ENCODE peak calls at places on chromosomes 2 and 18, in five cellular contexts. P is GM12878, M is H1, R is K562, V is GM12891. H is an unnamed sample.

GRCh38 chr2:131394147-131394931 is 30.4 kb upstream of the RAB6D start:
- DNase-seq in P (no peak), M (no peak), R (peak), V (no peak), H (no peak)

GRCh38 chr2:229666811-229667210 is 47.5 kb downstream of the DNER start:
- DNase-seq in P (no peak), M (no peak), R (no peak), V (no peak), H (no peak)

GRCh38 chr18:74731097-74731496 is 133.4 kb downstream of the ZNF407 start:
- DNase-seq in P (no peak), M (no peak), R (no peak), V (no peak), H (no peak)

GRCh38 chr2:28610583-28611201 is 114.8 kb downstream of the PLB1 start:
- DNase-seq in P (no peak), M (no peak), R (peak), V (no peak), H (no peak)

GRCh38 chr18:45686892-45687611 is 36.9 kb upstream of the SLC14A1 start:
- DNase-seq in P (no peak), M (no peak), R (peak), V (no peak), H (peak)

GRCh38 chr2:120771111-120771555 is 35.5 kb downstream of the GLI2 start:
- DNase-seq in P (no peak), M (no peak), R (no peak), V (no peak), H (no peak)

GRCh38 chr18:22171263-22171838 is 2.0 kb downstream of the GATA6 start:
- DNase-seq in P (no peak), M (no peak), R (no peak), V (no peak), H (no peak)

GRCh38 chr2:54081574-54081973 is 33.8 kb upstream of the ACYP2 start:
- DNase-seq in P (peak), M (no peak), R (peak), V (peak), H (no peak)

GRCh38 chr18:72833471-72833870 is 34.3 kb downstream of the NETO1 start:
- DNase-seq in P (no peak), M (no peak), R (no peak), V (no peak), H (no peak)

GRCh38 chr2:233795735-233796171 is 17.6 kb downstream of the MROH2A start:
- DNase-seq in P (no peak), M (no peak), R (no peak), V (no peak), H (no peak)

GRCh38 chr18:43060020-43060419 is 55.5 kb downstream of the RIT2 start:
- DNase-seq in P (no peak), M (no peak), R (no peak), V (no peak), H (no peak)

GRCh38 chr18:74661690-74662089 is 64.0 kb downstream of the ZNF407 start:
- DNase-seq in P (no peak), M (no peak), R (no peak), V (no peak), H (no peak)

GRCh38 chr18:47436871-47437270 is 185.4 kb upstream of the SKOR2 start:
- DNase-seq in P (no peak), M (no peak), R (no peak), V (no peak), H (no peak)

GRCh38 chr2:181203412-181203811 is 223.0 kb downstream of the UBE2E3 start:
- DNase-seq in P (no peak), M (no peak), R (no peak), V (no peak), H (no peak)

GRCh38 chr18:32770181-32770650 is 2.6 kb downstream of the KLHL14 start:
- DNase-seq in P (no peak), M (no peak), R (no peak), V (no peak), H (peak)

GRCh38 chr2:85761512-85761944 is 7.7 kb downstream of the ATOH8 start:
- DNase-seq in P (no peak), M (no peak), R (no peak), V (no peak), H (no peak)

GRCh38 chr18:9296233-9297006 is 38.2 kb upstream of the TWSG1 start:
- DNase-seq in P (no peak), M (no peak), R (no peak), V (no peak), H (no peak)

GRCh38 chr2:182854405-182855105 is 11.9 kb downstream of the FRZB start:
- DNase-seq in P (no peak), M (no peak), R (no peak), V (no peak), H (no peak)

GRCh38 chr2:71155846-71156245 is 25.4 kb downstream of the MPHOSPH10 start:
- DNase-seq in P (no peak), M (no peak), R (no peak), V (no peak), H (no peak)

GRCh38 chr2:20144196-20144595 is 80.7 kb downstream of the SDC1 start:
- DNase-seq in P (no peak), M (no peak), R (no peak), V (no peak), H (no peak)

GRCh38 chr2:196957881-196958525 is 31.5 kb upstream of the PGAP1 start:
- DNase-seq in P (no peak), M (no peak), R (no peak), V (no peak), H (no peak)

GRCh38 chr18:44698518-44698917 is 17.8 kb downstream of the SETBP1 start:
- DNase-seq in P (no peak), M (no peak), R (no peak), V (no peak), H (no peak)

GRCh38 chr2:133789743-133790142 is 221.5 kb upstream of the NCKAP5 start:
- DNase-seq in P (no peak), M (no peak), R (no peak), V (no peak), H (no peak)

GRCh38 chr2:148816176-148816575 is 58.9 kb upstream of the KIF5C start:
- DNase-seq in P (no peak), M (no peak), R (no peak), V (no peak), H (no peak)

GRCh38 chr2:16506366-16506765 is 159.3 kb downstream of the CYRIA start:
- DNase-seq in P (no peak), M (no peak), R (no peak), V (no peak), H (no peak)

GRCh38 chr2:121161272-121161671 is 123.7 kb downstream of the TFCP2L1 start:
- DNase-seq in P (no peak), M (no peak), R (no peak), V (no peak), H (no peak)

GRCh38 chr2:164717000-164717597 is 95.8 kb upstream of the GRB14 start:
- DNase-seq in P (no peak), M (no peak), R (no peak), V (no peak), H (no peak)

GRCh38 chr2:240968731-240969624 is 29.4 kb upstream of the SNED1 start:
- DNase-seq in P (no peak), M (no peak), R (no peak), V (no peak), H (no peak)

GRCh38 chr2:56211048-56211447 is 27.3 kb downstream of the CCDC85A start:
- DNase-seq in P (no peak), M (no peak), R (no peak), V (no peak), H (no peak)

GRCh38 chr2:235697041-235697440 is 203.2 kb downstream of the AGAP1 start:
- DNase-seq in P (no peak), M (no peak), R (no peak), V (no peak), H (no peak)

GRCh38 chr2:162795312-162795711 is 43.3 kb downstream of the KCNH7 start:
- DNase-seq in P (no peak), M (no peak), R (no peak), V (no peak), H (no peak)

GRCh38 chr2:70118798-70119454 is 31.6 kb downstream of the PCBP1 start:
- DNase-seq in P (no peak), M (no peak), R (peak), V (no peak), H (no peak)

GRCh38 chr2:43083710-43084698 is 142.4 kb downstream of the ZFP36L2 start:
- DNase-seq in P (no peak), M (no peak), R (peak), V (no peak), H (no peak)

GRCh38 chr2:174439950-174440349 is 44.4 kb downstream of the SCRN3 start:
- DNase-seq in P (no peak), M (no peak), R (no peak), V (no peak), H (no peak)
- TF ChIP-seq TAF1 in P (no peak), M (no peak), R (no peak), V (no peak), H (no peak)

GRCh38 chr2:190407662-190408537 is at the start of gene MFSD6:
- DNase-seq in P (no peak), M (no peak), R (peak), V (peak), H (peak)

GRCh38 chr2:190410171-190410570 is 2.0 kb downstream of the MFSD6 start:
- DNase-seq in P (no peak), M (no peak), R (no peak), V (no peak), H (no peak)

GRCh38 chr2:190407246-190407661 is 901 bp upstream of the MFSD6 start:
- DNase-seq in P (no peak), M (no peak), R (no peak), V (no peak), H (no peak)

GRCh38 chr2:190409616-190410015 is 1.5 kb downstream of the MFSD6 start:
- DNase-seq in P (no peak), M (no peak), R (no peak), V (no peak), H (no peak)

DNA sequence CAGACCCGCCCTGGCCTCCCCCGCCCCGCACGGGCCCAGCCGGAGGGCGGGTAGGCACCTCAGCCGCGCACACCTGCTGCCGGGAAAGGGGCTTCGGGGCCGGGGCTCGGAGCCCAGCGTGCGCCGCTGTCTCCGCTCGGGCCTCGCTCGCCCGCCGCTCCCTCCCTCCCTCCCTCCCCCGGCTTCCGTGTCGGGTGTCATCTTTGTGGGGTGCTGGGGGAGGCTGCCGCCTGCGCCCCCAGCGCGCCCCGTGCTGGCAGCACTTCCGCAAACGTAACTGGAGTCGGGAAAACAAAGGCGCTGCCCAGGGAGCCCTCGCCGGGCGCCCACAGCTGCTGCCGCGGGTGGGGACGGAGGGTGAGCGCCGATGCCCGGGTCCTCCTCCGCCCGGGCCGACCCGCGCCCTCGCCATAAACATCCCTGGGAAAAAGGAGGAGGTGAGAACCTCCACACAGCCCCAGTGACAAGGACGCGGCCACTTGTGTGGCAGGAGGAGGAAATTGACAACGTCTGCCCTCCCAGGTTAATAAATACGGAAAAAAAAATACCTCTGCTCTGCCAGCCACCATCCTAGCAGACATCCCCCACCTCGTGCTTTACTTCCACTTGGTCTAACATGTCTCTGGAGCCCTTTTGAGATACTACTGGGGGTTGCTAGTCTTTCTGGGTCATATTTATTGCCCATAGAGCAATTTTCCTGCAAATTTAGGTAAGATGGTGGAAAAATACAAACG is 550 bp downstream of the MFSD6 start:
- DNase-seq in P (no peak), M (no peak), R (peak), V (peak), H (peak)
- TF ChIP-seq POLR2A in P (peak), M (no peak), R (no peak), V (no peak), H (peak)

GRCh38 chr2:77507657-77508056 is 14.5 kb downstream of the LRRTM4 start:
- DNase-seq in P (no peak), M (no peak), R (no peak), V (no peak), H (no peak)
- TF ChIP-seq TAF1 in P (no peak), M (no peak), R (no peak), V (no peak), H (no peak)

DNA sequence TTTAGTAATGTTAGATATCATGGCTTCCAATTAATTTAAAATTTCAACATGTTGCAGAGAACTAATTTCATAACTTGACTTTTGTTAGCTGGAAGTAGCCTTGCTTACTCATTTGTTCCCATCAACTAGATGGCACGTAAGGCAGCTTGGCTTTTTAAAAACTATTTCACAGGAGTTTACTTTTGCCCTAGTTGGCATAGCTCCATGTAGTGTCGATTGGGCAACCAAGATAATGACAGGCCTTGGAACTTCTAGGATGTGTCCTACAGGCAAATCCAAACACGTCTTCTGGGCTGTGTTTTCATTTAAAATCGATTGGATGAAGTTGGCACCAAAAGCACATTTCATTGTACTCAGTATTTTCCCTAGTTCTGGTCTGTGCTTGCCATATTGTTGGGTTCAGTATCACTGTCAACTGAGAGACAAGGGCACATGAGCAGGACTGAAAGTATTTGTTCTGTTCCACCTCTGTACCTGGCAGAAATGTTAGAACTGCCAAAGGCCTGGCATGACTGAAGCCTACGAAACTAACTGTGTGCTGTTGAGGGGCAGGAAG is 29.4 kb downstream of the HADHB start:
- DNase-seq in P (no peak), M (no peak), R (no peak), V (no peak), H (no peak)
- TF ChIP-seq POLR2A in P (no peak), M (no peak), R (no peak), V (no peak), H (no peak)

DNA sequence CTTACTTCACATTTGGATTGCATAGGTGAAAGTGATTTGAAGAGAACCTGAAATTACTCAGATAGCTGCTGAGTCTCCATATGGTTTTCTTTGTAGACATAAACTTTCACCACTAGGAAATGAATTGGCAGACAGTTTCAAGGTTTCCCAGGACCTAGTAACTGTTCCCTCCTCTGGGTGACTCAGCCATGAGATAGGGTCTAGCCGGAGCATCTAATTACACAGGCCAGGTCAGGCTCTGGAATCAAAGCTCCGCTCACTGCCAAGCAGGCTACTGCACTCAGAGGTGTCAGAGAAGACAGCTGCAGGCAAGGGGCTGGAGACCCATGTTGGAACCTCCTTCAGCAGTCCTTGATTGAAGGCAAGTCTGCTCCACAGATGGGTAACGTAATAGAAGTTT is 429.2 kb downstream of the TNS1 start:
- DNase-seq in P (no peak), M (no peak), R (no peak), V (no peak), H (no peak)
- TF ChIP-seq TAF1 in P (no peak), M (no peak), R (no peak), V (no peak), H (no peak)

GRCh38 chr2:108588070-108588668 is 53.9 kb downstream of the LIMS1 start:
- DNase-seq in P (no peak), M (no peak), R (no peak), V (no peak), H (no peak)
- TF ChIP-seq POLR2A in P (no peak), M (no peak), R (peak), V (no peak), H (no peak)

GRCh38 chr18:50451100-50451842 is 76.4 kb downstream of the SKA1 start:
- DNase-seq in P (no peak), M (no peak), R (no peak), V (no peak), H (no peak)

GRCh38 chr18:50447952-50448351 is 73.1 kb downstream of the SKA1 start:
- DNase-seq in P (no peak), M (no peak), R (no peak), V (no peak), H (no peak)

GRCh38 chr18:50447102-50447501 is 72.3 kb downstream of the SKA1 start:
- DNase-seq in P (no peak), M (no peak), R (no peak), V (no peak), H (no peak)

GRCh38 chr18:50444539-50444938 is 69.7 kb downstream of the SKA1 start:
- DNase-seq in P (no peak), M (no peak), R (no peak), V (no peak), H (no peak)

GRCh38 chr18:50446629-50447028 is 71.8 kb downstream of the SKA1 start:
- DNase-seq in P (no peak), M (no peak), R (no peak), V (no peak), H (no peak)
- TF ChIP-seq TAF1 in P (no peak), M (no peak), R (no peak), V (no peak), H (no peak)

DNA sequence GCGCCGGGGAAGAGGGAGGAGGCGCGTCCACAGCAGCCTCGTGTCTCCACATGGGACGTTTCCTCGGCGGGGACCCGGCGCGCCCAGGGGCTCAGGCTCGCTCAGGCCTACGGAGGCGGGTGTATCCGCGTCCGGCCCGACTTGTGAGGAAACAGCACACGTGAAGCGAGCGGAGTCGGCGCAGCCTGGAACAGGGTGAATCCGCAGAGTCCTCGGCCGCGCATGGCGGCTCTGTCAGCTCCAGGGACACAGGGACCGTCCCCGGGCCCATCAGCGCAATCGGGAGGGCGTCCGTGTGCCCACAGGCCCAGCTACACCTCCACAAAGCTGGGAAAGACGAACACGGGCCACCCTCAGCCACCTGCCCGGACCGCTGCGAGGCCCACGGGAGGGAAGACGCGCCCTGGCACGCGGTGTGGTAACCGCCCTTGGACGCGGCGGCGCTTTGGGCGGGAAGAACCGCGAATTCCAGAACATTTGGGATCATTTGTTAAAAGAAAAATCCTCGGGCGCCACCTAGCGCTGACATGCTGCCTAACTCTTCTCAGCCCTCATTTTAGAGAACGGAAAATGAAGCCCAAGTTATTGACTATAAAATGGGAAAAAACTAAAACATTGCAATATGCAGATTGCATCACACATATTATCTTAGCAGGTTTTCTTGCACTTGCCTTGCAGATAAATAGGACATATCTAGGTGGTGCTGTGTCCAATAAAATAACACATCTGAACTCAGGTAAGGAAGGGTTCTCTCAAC is 40.4 kb downstream of the TMEM18 start:
- DNase-seq in P (no peak), M (peak), R (peak), V (peak), H (peak)
- TF ChIP-seq POLR2A in P (no peak), M (no peak), R (no peak), V (no peak), H (no peak)

GRCh38 chr2:24403168-24403850 is 43.0 kb upstream of the ITSN2 start:
- DNase-seq in P (no peak), M (no peak), R (no peak), V (no peak), H (no peak)

GRCh38 chr2:24400207-24400907 is 40.0 kb upstream of the ITSN2 start:
- DNase-seq in P (no peak), M (no peak), R (no peak), V (no peak), H (no peak)

GRCh38 chr2:24402242-24403092 is 42.1 kb upstream of the ITSN2 start:
- DNase-seq in P (no peak), M (no peak), R (no peak), V (no peak), H (no peak)

GRCh38 chr2:24394998-24395397 is 34.7 kb upstream of the ITSN2 start:
- DNase-seq in P (no peak), M (no peak), R (no peak), V (no peak), H (no peak)

DNA sequence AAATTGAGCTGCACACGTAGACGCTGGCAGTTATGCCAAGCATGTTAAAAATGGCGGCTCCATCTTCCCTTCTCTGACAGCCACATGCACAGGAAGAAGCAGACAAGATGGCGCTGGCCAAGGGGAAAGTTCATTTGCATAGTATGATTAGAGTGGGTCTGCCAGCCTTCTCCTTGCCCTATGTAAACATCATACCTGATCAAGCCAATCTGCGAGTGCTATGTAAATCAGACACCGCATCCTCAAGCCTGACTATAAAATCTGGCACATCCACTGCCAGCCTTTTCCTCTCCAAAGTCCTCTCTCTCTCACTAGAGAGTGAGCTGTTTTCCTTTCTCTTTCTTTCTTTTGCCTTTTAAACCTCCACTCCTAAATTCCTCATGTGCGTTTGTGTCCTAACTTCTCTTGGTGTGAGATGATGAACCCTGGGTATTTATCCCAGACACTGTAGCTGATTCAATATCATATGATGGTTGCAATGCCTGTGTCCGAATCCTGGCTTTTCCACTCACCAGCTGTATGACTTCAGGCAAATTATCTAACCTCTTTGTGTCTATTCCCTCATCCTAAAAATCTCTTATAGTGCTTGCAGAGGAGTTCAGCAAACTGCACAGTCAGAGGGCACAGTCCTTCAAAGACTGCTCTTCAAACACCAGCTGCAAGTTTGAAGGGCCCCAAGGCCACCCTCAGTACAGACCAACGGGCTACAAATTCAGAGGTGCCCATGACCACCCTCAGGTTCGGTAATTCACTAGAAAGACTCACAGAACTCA is 39.3 kb upstream of the ITSN2 start:
- DNase-seq in P (no peak), M (no peak), R (no peak), V (no peak), H (no peak)
- TF ChIP-seq TAF1 in P (no peak), M (no peak), R (no peak), V (no peak), H (no peak)

H was measured in GM12892.